ENCODE peak calls at places on chromosome 18, in eight cellular contexts. One of them, this sample, is unnamed.

GRCh38 chr18:46158498-46158897 is 54.3 kb downstream of the HAUS1 start:
- DNase-seq in posterior cingulate gyrus: no peak
- DNase-seq in mesendoderm: peak; percentile 45
- DNase-seq in HAP-1: no peak
- DNase-seq in GM13977: no peak
- DNase-seq in occipital lobe: no peak
- DNase-seq in H54: no peak
- DNase-seq in activated CD4-positive, alpha-beta T cell treated with anti-CD3 and anti-CD28 coated beads for 24 hours: no peak
- DNase-seq in this sample: no peak

GRCh38 chr18:21110667-21111350 is 804 bp downstream of the ROCK1 start:
- DNase-seq in H54: no peak
- DNase-seq in HAP-1: peak; percentile 22
- DNase-seq in posterior cingulate gyrus: no peak
- DNase-seq in mesendoderm: peak; percentile 60
- DNase-seq in occipital lobe: no peak
- DNase-seq in GM13977: peak; percentile 25
- DNase-seq in activated CD4-positive, alpha-beta T cell treated with anti-CD3 and anti-CD28 coated beads for 24 hours: peak; percentile 38
- DNase-seq in this sample: peak; percentile 43

GRCh38 chr18:59707306-59707705 is 10.1 kb upstream of the CCBE1 start:
- DNase-seq in posterior cingulate gyrus: no peak
- DNase-seq in occipital lobe: no peak
- DNase-seq in H54: no peak
- DNase-seq in HAP-1: no peak
- DNase-seq in activated CD4-positive, alpha-beta T cell treated with anti-CD3 and anti-CD28 coated beads for 24 hours: no peak
- DNase-seq in mesendoderm: no peak
- DNase-seq in GM13977: no peak
- DNase-seq in this sample: no peak

GRCh38 chr18:29164993-29165599 is 988.2 kb upstream of the CDH2 start:
- DNase-seq in posterior cingulate gyrus: no peak
- DNase-seq in GM13977: no peak
- DNase-seq in HAP-1: peak; percentile 73
- DNase-seq in mesendoderm: peak; percentile 80
- DNase-seq in occipital lobe: no peak
- DNase-seq in H54: no peak
- DNase-seq in activated CD4-positive, alpha-beta T cell treated with anti-CD3 and anti-CD28 coated beads for 24 hours: no peak
- DNase-seq in this sample: no peak

GRCh38 chr18:77004555-77005380 is 127.8 kb downstream of the MBP start:
- DNase-seq in posterior cingulate gyrus: no peak
- DNase-seq in H54: no peak
- DNase-seq in GM13977: no peak
- DNase-seq in occipital lobe: no peak
- DNase-seq in HAP-1: no peak
- DNase-seq in mesendoderm: no peak
- DNase-seq in activated CD4-positive, alpha-beta T cell treated with anti-CD3 and anti-CD28 coated beads for 24 hours: no peak
- DNase-seq in this sample: no peak

GRCh38 chr18:26206488-26206887 is 19.8 kb upstream of the TAF4B start:
- DNase-seq in GM13977: no peak
- DNase-seq in mesendoderm: no peak
- DNase-seq in H54: no peak
- DNase-seq in posterior cingulate gyrus: no peak
- DNase-seq in occipital lobe: no peak
- DNase-seq in HAP-1: no peak
- DNase-seq in activated CD4-positive, alpha-beta T cell treated with anti-CD3 and anti-CD28 coated beads for 24 hours: no peak
- DNase-seq in this sample: no peak

GRCh38 chr18:59718108-59719057 is 21.2 kb upstream of the CCBE1 start:
- DNase-seq in activated CD4-positive, alpha-beta T cell treated with anti-CD3 and anti-CD28 coated beads for 24 hours: no peak
- DNase-seq in mesendoderm: peak; percentile 81
- DNase-seq in H54: peak; percentile 68
- DNase-seq in posterior cingulate gyrus: no peak
- DNase-seq in occipital lobe: no peak
- DNase-seq in HAP-1: no peak
- DNase-seq in GM13977: no peak
- DNase-seq in this sample: no peak

GRCh38 chr18:42038936-42039335 is 83.9 kb downstream of the PIK3C3 start:
- DNase-seq in mesendoderm: peak; percentile 63
- DNase-seq in GM13977: no peak
- DNase-seq in activated CD4-positive, alpha-beta T cell treated with anti-CD3 and anti-CD28 coated beads for 24 hours: no peak
- DNase-seq in posterior cingulate gyrus: no peak
- DNase-seq in H54: no peak
- DNase-seq in HAP-1: no peak
- DNase-seq in occipital lobe: no peak
- DNase-seq in this sample: no peak

GRCh38 chr18:12769644-12770440 is 67.0 kb downstream of the PSMG2 start:
- DNase-seq in HAP-1: no peak
- DNase-seq in GM13977: no peak
- DNase-seq in mesendoderm: no peak
- DNase-seq in H54: no peak
- DNase-seq in occipital lobe: no peak
- DNase-seq in posterior cingulate gyrus: no peak
- DNase-seq in activated CD4-positive, alpha-beta T cell treated with anti-CD3 and anti-CD28 coated beads for 24 hours: no peak
- DNase-seq in this sample: no peak

GRCh38 chr18:63762518-63762917 is 12.7 kb upstream of the SERPINB7 start:
- DNase-seq in posterior cingulate gyrus: no peak
- DNase-seq in activated CD4-positive, alpha-beta T cell treated with anti-CD3 and anti-CD28 coated beads for 24 hours: no peak
- DNase-seq in H54: no peak
- DNase-seq in occipital lobe: no peak
- DNase-seq in HAP-1: no peak
- DNase-seq in mesendoderm: no peak
- DNase-seq in GM13977: no peak
- DNase-seq in this sample: no peak

GRCh38 chr18:5418985-5419495 is 123.5 kb upstream of the ZBTB14 start:
- DNase-seq in GM13977: no peak
- DNase-seq in posterior cingulate gyrus: no peak
- DNase-seq in mesendoderm: no peak
- DNase-seq in H54: no peak
- DNase-seq in occipital lobe: no peak
- DNase-seq in HAP-1: no peak
- DNase-seq in activated CD4-positive, alpha-beta T cell treated with anti-CD3 and anti-CD28 coated beads for 24 hours: no peak
- DNase-seq in this sample: no peak

GRCh38 chr18:10404148-10404547 is 50.3 kb upstream of the APCDD1 start:
- DNase-seq in H54: no peak
- DNase-seq in mesendoderm: peak; percentile 62
- DNase-seq in HAP-1: no peak
- DNase-seq in occipital lobe: no peak
- DNase-seq in GM13977: no peak
- DNase-seq in activated CD4-positive, alpha-beta T cell treated with anti-CD3 and anti-CD28 coated beads for 24 hours: no peak
- DNase-seq in posterior cingulate gyrus: peak; percentile 48
- DNase-seq in this sample: no peak

GRCh38 chr18:65725421-65726050 is 25.3 kb upstream of the CDH7 start:
- DNase-seq in occipital lobe: peak; percentile 1
- DNase-seq in H54: no peak
- DNase-seq in mesendoderm: peak; percentile 71
- DNase-seq in activated CD4-positive, alpha-beta T cell treated with anti-CD3 and anti-CD28 coated beads for 24 hours: no peak
- DNase-seq in GM13977: no peak
- DNase-seq in HAP-1: peak; percentile 90
- DNase-seq in posterior cingulate gyrus: no peak
- DNase-seq in this sample: no peak

GRCh38 chr18:79855147-79855910 is 57.6 kb downstream of the KCNG2 start:
- DNase-seq in HAP-1: no peak
- DNase-seq in mesendoderm: no peak
- DNase-seq in GM13977: peak; percentile 73
- DNase-seq in occipital lobe: no peak
- DNase-seq in posterior cingulate gyrus: no peak
- DNase-seq in H54: no peak
- DNase-seq in activated CD4-positive, alpha-beta T cell treated with anti-CD3 and anti-CD28 coated beads for 24 hours: no peak
- DNase-seq in this sample: no peak

GRCh38 chr18:60692277-60692676 is 319.7 kb upstream of the MC4R start:
- DNase-seq in H54: no peak
- DNase-seq in posterior cingulate gyrus: no peak
- DNase-seq in occipital lobe: no peak
- DNase-seq in mesendoderm: peak; percentile 3
- DNase-seq in GM13977: no peak
- DNase-seq in activated CD4-positive, alpha-beta T cell treated with anti-CD3 and anti-CD28 coated beads for 24 hours: no peak
- DNase-seq in HAP-1: no peak
- DNase-seq in this sample: no peak

GRCh38 chr18:79494936-79495335 is 99.2 kb downstream of the NFATC1 start:
- DNase-seq in posterior cingulate gyrus: peak; percentile 11
- DNase-seq in activated CD4-positive, alpha-beta T cell treated with anti-CD3 and anti-CD28 coated beads for 24 hours: no peak
- DNase-seq in H54: no peak
- DNase-seq in HAP-1: no peak
- DNase-seq in mesendoderm: no peak
- DNase-seq in occipital lobe: no peak
- DNase-seq in GM13977: no peak
- DNase-seq in this sample: no peak

GRCh38 chr18:27713727-27714080 is 463.2 kb downstream of the CDH2 start:
- DNase-seq in activated CD4-positive, alpha-beta T cell treated with anti-CD3 and anti-CD28 coated beads for 24 hours: no peak
- DNase-seq in mesendoderm: no peak
- DNase-seq in H54: no peak
- DNase-seq in occipital lobe: no peak
- DNase-seq in HAP-1: no peak
- DNase-seq in GM13977: no peak
- DNase-seq in posterior cingulate gyrus: no peak
- DNase-seq in this sample: no peak

This sample was measured in stimulated activated CD4-positive, alpha-beta T cell treated with anti-CD3 and anti-CD28 coated beads, Interleukin-1b, Interleukin-23, amount 100 ng/mL, for 4 hours.